ENCODE peak calls at places on chromosomes 13 and 19, in nine cellular contexts. One of them, this sample, is unnamed.

GRCh38 chr13:50080158-50080855 is 65.1 kb downstream of the KCNRG start:
- DNase-seq in suprapubic skin: no peak
- DNase-seq in Panc1: no peak
- DNase-seq in H1: no peak
- DNase-seq in stomach: no peak
- DNase-seq in HL-60: no peak
- DNase-seq in transverse colon: peak; percentile 30
- DNase-seq in K562: peak; percentile 37
- DNase-seq in GM12892: no peak
- DNase-seq in this sample: no peak

GRCh38 chr19:31266731-31267130 is 82.5 kb downstream of the TSHZ3 start:
- DNase-seq in suprapubic skin: no peak
- DNase-seq in Panc1: no peak
- DNase-seq in H1: no peak
- DNase-seq in stomach: no peak
- DNase-seq in HL-60: no peak
- DNase-seq in transverse colon: no peak
- DNase-seq in K562: no peak
- DNase-seq in GM12892: no peak
- DNase-seq in this sample: no peak

GRCh38 chr13:96044238-96044637 is 9.0 kb downstream of the UGGT2 start:
- DNase-seq in suprapubic skin: no peak
- DNase-seq in Panc1: no peak
- DNase-seq in H1: no peak
- DNase-seq in stomach: no peak
- DNase-seq in HL-60: no peak
- DNase-seq in transverse colon: no peak
- DNase-seq in K562: no peak
- DNase-seq in GM12892: no peak
- DNase-seq in this sample: no peak

GRCh38 chr13:44197791-44198770 is 175.5 kb upstream of the SERP2 start:
- DNase-seq in suprapubic skin: no peak
- DNase-seq in Panc1: no peak
- DNase-seq in H1: no peak
- DNase-seq in stomach: no peak
- DNase-seq in HL-60: no peak
- DNase-seq in transverse colon: no peak
- DNase-seq in K562: no peak
- DNase-seq in GM12892: peak; percentile 15
- DNase-seq in this sample: no peak

GRCh38 chr19:58001895-58002369 is 688 bp downstream of the ZNF606 start:
- DNase-seq in suprapubic skin: no peak
- DNase-seq in Panc1: no peak
- DNase-seq in H1: no peak
- DNase-seq in stomach: no peak
- DNase-seq in HL-60: no peak
- DNase-seq in transverse colon: peak; percentile 13
- DNase-seq in K562: no peak
- DNase-seq in GM12892: no peak
- DNase-seq in this sample: no peak

GRCh38 chr19:48745208-48745995 is 1.3 kb downstream of the IZUMO1 start:
- DNase-seq in suprapubic skin: no peak
- DNase-seq in Panc1: no peak
- DNase-seq in H1: peak; percentile 72
- DNase-seq in stomach: peak; percentile 63
- DNase-seq in HL-60: no peak
- DNase-seq in transverse colon: peak; percentile 47
- DNase-seq in K562: peak; percentile 69
- DNase-seq in GM12892: peak; percentile 65
- DNase-seq in this sample: no peak

GRCh38 chr19:29976151-29976943 is 34.3 kb downstream of the URI1 start:
- DNase-seq in suprapubic skin: no peak
- DNase-seq in Panc1: no peak
- DNase-seq in H1: no peak
- DNase-seq in stomach: no peak
- DNase-seq in HL-60: no peak
- DNase-seq in transverse colon: no peak
- DNase-seq in K562: no peak
- DNase-seq in GM12892: no peak
- DNase-seq in this sample: no peak

GRCh38 chr19:40941481-40942219 is 49.4 kb upstream of the CYP2B6 start:
- DNase-seq in suprapubic skin: no peak
- DNase-seq in Panc1: no peak
- DNase-seq in H1: no peak
- DNase-seq in stomach: no peak
- DNase-seq in HL-60: no peak
- DNase-seq in transverse colon: no peak
- DNase-seq in K562: no peak
- DNase-seq in GM12892: no peak
- DNase-seq in this sample: no peak

GRCh38 chr13:19818223-19818842 is 35.6 kb upstream of the PSPC1 start:
- DNase-seq in suprapubic skin: no peak
- DNase-seq in Panc1: no peak
- DNase-seq in H1: peak; percentile 97
- DNase-seq in stomach: peak; percentile 45
- DNase-seq in HL-60: no peak
- DNase-seq in transverse colon: peak; percentile 19
- DNase-seq in K562: peak; percentile 28
- DNase-seq in GM12892: no peak
- DNase-seq in this sample: no peak

GRCh38 chr19:14059093-14059480 is 2.8 kb downstream of the PALM3 start:
- DNase-seq in suprapubic skin: no peak
- DNase-seq in Panc1: no peak
- DNase-seq in H1: peak; percentile 93
- DNase-seq in stomach: peak; percentile 34
- DNase-seq in HL-60: no peak
- DNase-seq in transverse colon: peak; percentile 28
- DNase-seq in K562: peak; percentile 63
- DNase-seq in GM12892: no peak
- DNase-seq in this sample: no peak

GRCh38 chr19:41998246-41999020 is 4.4 kb upstream of the ATP1A3 start:
- DNase-seq in suprapubic skin: no peak
- DNase-seq in Panc1: no peak
- DNase-seq in H1: peak; percentile 91
- DNase-seq in stomach: peak; percentile 29
- DNase-seq in HL-60: no peak
- DNase-seq in transverse colon: peak; percentile 43
- DNase-seq in K562: peak; percentile 78
- DNase-seq in GM12892: peak; percentile 63
- DNase-seq in this sample: no peak

GRCh38 chr13:99590519-99591011 is 89.3 kb downstream of the TM9SF2 start:
- DNase-seq in suprapubic skin: no peak
- DNase-seq in Panc1: no peak
- DNase-seq in H1: no peak
- DNase-seq in stomach: no peak
- DNase-seq in HL-60: no peak
- DNase-seq in transverse colon: no peak
- DNase-seq in K562: no peak
- DNase-seq in GM12892: no peak
- DNase-seq in this sample: no peak

GRCh38 chr13:24192036-24192810 is 31.7 kb downstream of the SPATA13 start:
- DNase-seq in suprapubic skin: no peak
- DNase-seq in Panc1: no peak
- DNase-seq in H1: no peak
- DNase-seq in stomach: no peak
- DNase-seq in HL-60: no peak
- DNase-seq in transverse colon: no peak
- DNase-seq in K562: no peak
- DNase-seq in GM12892: no peak
- DNase-seq in this sample: no peak

GRCh38 chr19:47309608-47310007 is at the start of gene C5AR1:
- DNase-seq in suprapubic skin: no peak
- DNase-seq in Panc1: no peak
- DNase-seq in H1: no peak
- DNase-seq in stomach: no peak
- DNase-seq in HL-60: no peak
- DNase-seq in transverse colon: peak; percentile 29
- DNase-seq in K562: peak; percentile 32
- DNase-seq in GM12892: no peak
- DNase-seq in this sample: no peak

GRCh38 chr19:4227771-4228170 is 1.6 kb upstream of the EBI3 start:
- DNase-seq in suprapubic skin: no peak
- DNase-seq in Panc1: no peak
- DNase-seq in H1: no peak
- DNase-seq in stomach: no peak
- DNase-seq in HL-60: no peak
- DNase-seq in transverse colon: no peak
- DNase-seq in K562: no peak
- DNase-seq in GM12892: no peak
- DNase-seq in this sample: no peak

GRCh38 chr19:15035795-15036311 is 13.4 kb upstream of the CASP14 start:
- DNase-seq in suprapubic skin: no peak
- DNase-seq in Panc1: no peak
- DNase-seq in H1: no peak
- DNase-seq in stomach: no peak
- DNase-seq in HL-60: no peak
- DNase-seq in transverse colon: no peak
- DNase-seq in K562: no peak
- DNase-seq in GM12892: no peak
- DNase-seq in this sample: no peak

GRCh38 chr19:48520134-48520533 is 8.5 kb upstream of the LMTK3 start:
- DNase-seq in suprapubic skin: no peak
- DNase-seq in Panc1: no peak
- DNase-seq in H1: no peak
- DNase-seq in stomach: no peak
- DNase-seq in HL-60: no peak
- DNase-seq in transverse colon: no peak
- DNase-seq in K562: no peak
- DNase-seq in GM12892: no peak
- DNase-seq in this sample: no peak

GRCh38 chr13:28716511-28716910 is 2.3 kb downstream of the SLC46A3 start:
- DNase-seq in suprapubic skin: no peak
- DNase-seq in Panc1: peak; percentile 54
- DNase-seq in H1: no peak
- DNase-seq in stomach: no peak
- DNase-seq in HL-60: no peak
- DNase-seq in transverse colon: peak; percentile 77
- DNase-seq in K562: no peak
- DNase-seq in GM12892: no peak
- DNase-seq in this sample: no peak

DNA sequence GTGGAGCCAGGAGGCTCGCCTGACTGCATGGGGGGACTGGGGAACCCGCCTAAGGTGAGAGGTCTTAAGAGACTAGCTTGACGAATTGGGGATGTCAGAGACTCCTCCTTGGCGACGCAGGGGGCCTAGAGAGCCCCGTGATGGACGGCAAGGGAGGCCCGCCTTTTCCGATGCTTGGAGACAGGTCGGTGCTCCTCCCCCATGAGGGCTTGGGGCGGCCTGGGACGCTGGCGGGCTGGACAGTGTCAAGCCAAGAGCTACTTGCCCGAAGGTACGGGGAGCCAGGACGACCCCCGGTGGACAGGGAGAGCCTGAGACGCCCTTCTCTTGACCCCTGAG is 636 bp downstream of the SDHAF1 start:
- DNase-seq in suprapubic skin: no peak
- DNase-seq in Panc1: no peak
- DNase-seq in H1: peak; percentile 77
- DNase-seq in stomach: no peak
- DNase-seq in HL-60: peak; percentile 26
- DNase-seq in transverse colon: peak; percentile 58
- DNase-seq in K562: peak; percentile 80
- DNase-seq in GM12892: peak; percentile 68
- DNase-seq in this sample: no peak
- TF ChIP-seq POLR2AphosphoS5 in suprapubic skin: no peak
- TF ChIP-seq POLR2AphosphoS5 in Panc1: no peak
- TF ChIP-seq POLR2AphosphoS5 in H1: no peak
- TF ChIP-seq POLR2AphosphoS5 in stomach: no peak
- TF ChIP-seq POLR2AphosphoS5 in HL-60: no peak
- TF ChIP-seq POLR2AphosphoS5 in transverse colon: no peak
- TF ChIP-seq POLR2AphosphoS5 in K562: no peak
- TF ChIP-seq POLR2AphosphoS5 in GM12892: no peak
- TF ChIP-seq POLR2AphosphoS5 in this sample: no peak

GRCh38 chr13:111212517-111212873 is 97.4 kb downstream of the ARHGEF7 start:
- DNase-seq in suprapubic skin: no peak
- DNase-seq in Panc1: no peak
- DNase-seq in H1: no peak
- DNase-seq in stomach: no peak
- DNase-seq in HL-60: no peak
- DNase-seq in transverse colon: no peak
- DNase-seq in K562: no peak
- DNase-seq in GM12892: no peak
- DNase-seq in this sample: no peak
- TF ChIP-seq POLR2AphosphoS5 in suprapubic skin: no peak
- TF ChIP-seq POLR2AphosphoS5 in Panc1: no peak
- TF ChIP-seq POLR2AphosphoS5 in H1: no peak
- TF ChIP-seq POLR2AphosphoS5 in stomach: no peak
- TF ChIP-seq POLR2AphosphoS5 in HL-60: no peak
- TF ChIP-seq POLR2AphosphoS5 in transverse colon: no peak
- TF ChIP-seq POLR2AphosphoS5 in K562: no peak
- TF ChIP-seq POLR2AphosphoS5 in GM12892: no peak
- TF ChIP-seq POLR2AphosphoS5 in this sample: no peak

GRCh38 chr19:16260160-16260793 is 62.6 kb downstream of the AP1M1 start:
- DNase-seq in suprapubic skin: no peak
- DNase-seq in Panc1: no peak
- DNase-seq in H1: no peak
- DNase-seq in stomach: no peak
- DNase-seq in HL-60: no peak
- DNase-seq in transverse colon: no peak
- DNase-seq in K562: no peak
- DNase-seq in GM12892: no peak
- DNase-seq in this sample: no peak

GRCh38 chr19:16260794-16261161 is 63.1 kb downstream of the AP1M1 start:
- DNase-seq in suprapubic skin: no peak
- DNase-seq in Panc1: no peak
- DNase-seq in H1: no peak
- DNase-seq in stomach: no peak
- DNase-seq in HL-60: no peak
- DNase-seq in transverse colon: no peak
- DNase-seq in K562: no peak
- DNase-seq in GM12892: no peak
- DNase-seq in this sample: no peak

GRCh38 chr19:16259385-16260159 is 61.9 kb downstream of the AP1M1 start:
- DNase-seq in suprapubic skin: no peak
- DNase-seq in Panc1: no peak
- DNase-seq in H1: no peak
- DNase-seq in stomach: no peak
- DNase-seq in HL-60: no peak
- DNase-seq in transverse colon: peak; percentile 68
- DNase-seq in K562: no peak
- DNase-seq in GM12892: peak; percentile 56
- DNase-seq in this sample: no peak

GRCh38 chr19:16257509-16258002 is 59.8 kb downstream of the AP1M1 start:
- DNase-seq in suprapubic skin: no peak
- DNase-seq in Panc1: no peak
- DNase-seq in H1: no peak
- DNase-seq in stomach: no peak
- DNase-seq in HL-60: no peak
- DNase-seq in transverse colon: no peak
- DNase-seq in K562: no peak
- DNase-seq in GM12892: no peak
- DNase-seq in this sample: no peak

GRCh38 chr19:16258440-16258903 is 60.8 kb downstream of the AP1M1 start:
- DNase-seq in suprapubic skin: no peak
- DNase-seq in Panc1: no peak
- DNase-seq in H1: no peak
- DNase-seq in stomach: peak; percentile 68
- DNase-seq in HL-60: peak; percentile 61
- DNase-seq in transverse colon: peak; percentile 44
- DNase-seq in K562: peak; percentile 94
- DNase-seq in GM12892: no peak
- DNase-seq in this sample: no peak
- TF ChIP-seq POLR2AphosphoS5 in suprapubic skin: peak; percentile 63
- TF ChIP-seq POLR2AphosphoS5 in Panc1: no peak
- TF ChIP-seq POLR2AphosphoS5 in H1: no peak
- TF ChIP-seq POLR2AphosphoS5 in stomach: peak; percentile 79
- TF ChIP-seq POLR2AphosphoS5 in HL-60: no peak
- TF ChIP-seq POLR2AphosphoS5 in transverse colon: peak; percentile 51
- TF ChIP-seq POLR2AphosphoS5 in K562: peak; percentile 86
- TF ChIP-seq POLR2AphosphoS5 in GM12892: no peak
- TF ChIP-seq POLR2AphosphoS5 in this sample: peak; percentile 92

GRCh38 chr13:83732755-83733154 is 149.5 kb downstream of the SLITRK1 start:
- DNase-seq in suprapubic skin: no peak
- DNase-seq in Panc1: no peak
- DNase-seq in H1: no peak
- DNase-seq in stomach: no peak
- DNase-seq in HL-60: no peak
- DNase-seq in transverse colon: no peak
- DNase-seq in K562: no peak
- DNase-seq in GM12892: no peak
- DNase-seq in this sample: no peak
- TF ChIP-seq POLR2AphosphoS5 in suprapubic skin: no peak
- TF ChIP-seq POLR2AphosphoS5 in Panc1: no peak
- TF ChIP-seq POLR2AphosphoS5 in H1: no peak
- TF ChIP-seq POLR2AphosphoS5 in stomach: no peak
- TF ChIP-seq POLR2AphosphoS5 in HL-60: no peak
- TF ChIP-seq POLR2AphosphoS5 in transverse colon: no peak
- TF ChIP-seq POLR2AphosphoS5 in K562: no peak
- TF ChIP-seq POLR2AphosphoS5 in GM12892: no peak
- TF ChIP-seq POLR2AphosphoS5 in this sample: no peak

This sample was measured in breast epithelium.